ENCODE peak calls at places on chromosomes 3 and 15, in eight cellular contexts. N, U, Z, I, M, Q, E and H are unnamed samples.

GRCh38 chr3:18189651-18190050 is 235.5 kb downstream of the SATB1 start:
- DNase-seq in Z (peak; percentile 6), U (no peak), N (peak; percentile 13), E (no peak), M (no peak), I (no peak), Q (no peak), H (no peak)

GRCh38 chr3:135310317-135310716 is 515.3 kb downstream of the EPHB1 start:
- DNase-seq in E (no peak), Z (no peak), U (no peak), Q (no peak), I (no peak), N (no peak), M (no peak), H (no peak)

GRCh38 chr3:178634975-178635374 is 98.7 kb downstream of the KCNMB2 start:
- DNase-seq in N (no peak), Z (no peak), U (no peak), I (no peak), E (no peak), Q (no peak), M (no peak), H (no peak)

GRCh38 chr3:15361494-15362214 is 29.3 kb upstream of the SH3BP5 start:
- DNase-seq in N (no peak), M (no peak), E (no peak), U (peak; percentile 25), Z (peak; percentile 25), Q (no peak), I (no peak), H (peak; percentile 23)

GRCh38 chr3:148866261-148866660 is 1.2 kb downstream of the CPA3 start:
- DNase-seq in N (no peak), M (no peak), U (no peak), Z (no peak), E (no peak), Q (no peak), I (no peak), H (no peak)

GRCh38 chr3:23094890-23095462 is 108.2 kb upstream of the UBE2E2 start:
- DNase-seq in Z (no peak), I (no peak), Q (no peak), U (no peak), N (no peak), M (no peak), E (peak; percentile 28), H (no peak)

GRCh38 chr15:40691737-40692136 is 3.2 kb upstream of the RAD51 start:
- DNase-seq in I (no peak), N (no peak), Z (no peak), Q (no peak), E (peak; percentile 21), U (no peak), M (no peak), H (no peak)

GRCh38 chr15:89494941-89495637 is 1.3 kb downstream of the RHCG start:
- DNase-seq in Q (peak; percentile 40), I (no peak), M (peak; percentile 21), N (no peak), Z (no peak), E (no peak), U (no peak), H (peak; percentile 44)

GRCh38 chr3:149142647-149143046 is 13.2 kb downstream of the HPS3 start:
- DNase-seq in I (no peak), Q (no peak), N (no peak), U (no peak), E (no peak), Z (no peak), M (no peak), H (no peak)

GRCh38 chr3:190205739-190206138 is 85.0 kb upstream of the P3H2 start:
- DNase-seq in U (no peak), M (no peak), N (no peak), E (no peak), I (no peak), Q (no peak), Z (no peak), H (no peak)

GRCh38 chr15:65917936-65918335 is 48.6 kb downstream of the RAB11A start:
- DNase-seq in U (no peak), N (no peak), Z (no peak), M (no peak), Q (no peak), E (no peak), I (no peak), H (no peak)

GRCh38 chr15:39448409-39448808 is 132.5 kb upstream of the THBS1 start:
- DNase-seq in I (no peak), U (no peak), M (no peak), Q (no peak), N (no peak), E (peak; percentile 70), Z (no peak), H (no peak)

GRCh38 chr15:72285927-72286516 is 13.7 kb upstream of the PARP6 start:
- DNase-seq in I (peak; percentile 72), M (no peak), E (peak; percentile 28), U (no peak), N (no peak), Z (peak; percentile 41), Q (no peak), H (peak; percentile 48)

GRCh38 chr3:142534543-142534942 is 44.0 kb downstream of the ATR start:
- DNase-seq in Z (no peak), E (no peak), N (no peak), M (no peak), I (no peak), Q (no peak), U (no peak), H (no peak)

GRCh38 chr15:45862034-45862433 is 227.2 kb downstream of the SQOR start:
- DNase-seq in Z (no peak), I (no peak), M (no peak), U (no peak), N (no peak), E (no peak), Q (no peak), H (no peak)

GRCh38 chr3:57176045-57176444 is 10.9 kb upstream of the IL17RD start:
- DNase-seq in I (no peak), E (no peak), Z (no peak), U (no peak), M (no peak), Q (no peak), N (no peak), H (no peak)

GRCh38 chr3:187587012-187587544 is 83.1 kb downstream of the SST start:
- DNase-seq in Z (no peak), I (no peak), N (no peak), Q (no peak), E (no peak), M (no peak), U (no peak), H (no peak)

GRCh38 chr3:43632269-43632733 is 10.5 kb upstream of the ANO10 start:
- DNase-seq in Z (no peak), N (no peak), I (no peak), E (no peak), U (no peak), Q (no peak), M (no peak), H (no peak)

GRCh38 chr15:63233667-63234419 is 43.6 kb upstream of the APH1B start:
- DNase-seq in Q (no peak), U (no peak), Z (no peak), E (peak; percentile 33), I (no peak), N (no peak), M (no peak), H (no peak)

GRCh38 chr15:41323611-41324010 is 8.8 kb downstream of the OIP5 start:
- DNase-seq in U (no peak), N (no peak), I (no peak), M (no peak), Z (no peak), E (no peak), Q (no peak), H (no peak)

GRCh38 chr3:73719877-73720276 is 95.1 kb upstream of the PDZRN3 start:
- DNase-seq in Q (peak; percentile 91), N (peak; percentile 46), M (no peak), E (no peak), U (peak; percentile 21), Z (no peak), I (no peak), H (peak; percentile 54)

GRCh38 chr15:64892850-64893403 is 18.8 kb upstream of the ANKDD1A start:
- DNase-seq in M (no peak), Q (no peak), U (no peak), Z (no peak), N (no peak), I (no peak), E (no peak), H (no peak)
- H3K4me1 ChIP-seq in M (peaks cover 56% of the 10 kb centered on the region), Q (peaks cover 34% of the 10 kb centered on the region), U (no peaks in the 10 kb centered on the region), Z (peaks cover 6% of the 10 kb centered on the region), N (peaks cover 20% of the 10 kb centered on the region), I (peaks cover 40% of the 10 kb centered on the region), E (peaks cover 60% of the 10 kb centered on the region), H (peaks cover 8% of the 10 kb centered on the region)

DNA sequence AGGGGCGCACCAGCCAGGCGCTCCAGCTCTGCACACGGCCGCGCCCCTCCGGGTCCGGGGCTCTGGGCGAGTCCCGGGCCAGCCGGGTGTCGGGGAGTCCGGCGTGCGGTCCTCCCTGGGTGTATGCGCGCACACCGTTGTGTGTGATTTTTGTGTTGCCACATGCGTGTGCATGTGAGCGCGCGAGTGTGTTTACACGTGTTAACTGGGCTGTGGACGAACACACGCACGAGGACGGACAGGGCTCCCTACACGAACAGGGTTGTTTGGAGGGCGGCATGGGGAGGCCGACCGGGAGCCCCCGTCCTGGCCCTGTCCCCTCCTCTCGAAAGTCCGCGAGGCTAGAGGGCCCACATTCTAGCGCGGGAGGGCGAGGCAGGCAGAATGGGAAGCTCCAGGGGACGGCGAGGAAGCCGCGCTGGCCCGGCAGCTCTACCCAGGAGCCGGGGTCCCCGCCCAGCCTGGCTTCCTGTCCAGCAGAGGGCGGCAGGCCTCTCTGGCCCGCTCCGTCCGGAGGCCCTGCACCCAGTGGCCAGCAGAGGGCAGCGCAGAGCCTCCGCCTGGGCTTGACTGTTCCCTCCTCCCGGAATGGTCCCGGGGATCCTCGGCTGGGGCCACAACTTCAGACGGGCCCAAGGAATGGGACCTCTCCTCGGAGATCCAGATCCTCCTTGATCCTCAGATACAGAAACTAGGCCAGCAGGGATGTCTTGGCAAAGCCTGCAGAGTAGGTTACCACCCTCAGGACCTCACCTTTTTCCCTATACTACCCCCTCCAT is 611 bp upstream of the LINGO1 start:
- DNase-seq in I (peak; percentile 90), N (peak; percentile 90), U (peak; percentile 81), E (peak; percentile 62), Z (peak; percentile 97), M (peak; percentile 86), Q (peak; percentile 88), H (peak; percentile 90)
- TF ChIP-seq EP300 in I (no peak), N (no peak), U (no peak), E (no peak), Z (no peak), M (no peak), Q (no peak), H (no peak)

GRCh38 chr3:2484162-2485026 is 385.7 kb downstream of the CNTN4 start:
- DNase-seq in I (no peak), M (no peak), N (no peak), Q (no peak), E (no peak), Z (no peak), U (no peak), H (no peak)
- H3K36me3 ChIP-seq in I (no peaks in the 10 kb centered on the region), M (no peaks in the 10 kb centered on the region), N (no peaks in the 10 kb centered on the region), Q (no peaks in the 10 kb centered on the region), E (no peaks in the 10 kb centered on the region), Z (no peaks in the 10 kb centered on the region), U (no peaks in the 10 kb centered on the region), H (no peaks in the 10 kb centered on the region)

DNA sequence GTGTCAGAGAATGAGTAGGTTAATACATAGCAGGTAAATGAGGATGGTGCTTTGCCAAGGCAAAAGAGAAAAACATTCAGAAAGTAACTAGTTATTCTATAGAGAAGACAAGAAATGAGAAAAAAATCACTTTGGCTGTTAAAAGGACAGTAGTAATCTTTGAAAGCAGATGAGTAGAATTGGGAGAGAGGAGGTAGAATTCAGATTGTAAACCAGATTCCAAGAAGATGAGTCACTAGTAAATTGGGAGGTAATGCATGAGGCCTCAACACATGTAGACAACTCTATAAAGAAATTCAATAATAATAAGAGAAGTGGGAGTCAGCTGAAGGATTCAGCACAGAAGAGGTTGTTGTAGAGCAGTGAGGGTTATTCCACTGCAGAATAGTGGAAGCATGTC is 81.4 kb downstream of the MBNL1 start:
- DNase-seq in Q (no peak), U (no peak), I (no peak), M (no peak), Z (no peak), E (no peak), N (no peak), H (no peak)
- H3K4me1 ChIP-seq in Q (peaks cover 41% of the 10 kb centered on the region), U (peaks cover 3% of the 10 kb centered on the region), I (peaks cover 61% of the 10 kb centered on the region), M (peaks cover 29% of the 10 kb centered on the region), Z (peaks cover 2% of the 10 kb centered on the region), E (no peaks in the 10 kb centered on the region), N (peaks cover 3% of the 10 kb centered on the region), H (peaks cover 22% of the 10 kb centered on the region)